ENCODE peak calls at places on chromosome 1, in five cellular contexts. R, H, M, N and S are unnamed samples.

GRCh38 chr1:174726167-174726879 is 273.4 kb upstream of the CACYBP start:
- DNase-seq in M (peak; percentile 61), N (no peak), R (no peak), H (no peak), S (no peak)

GRCh38 chr1:27970401-27970800 is 10.6 kb downstream of the XKR8 start:
- DNase-seq in H (no peak), M (no peak), N (no peak), R (no peak), S (no peak)

GRCh38 chr1:90706437-90707362 is 10.4 kb downstream of the BARHL2 start:
- DNase-seq in N (no peak), R (no peak), H (no peak), M (peak; percentile 81), S (no peak)

GRCh38 chr1:201396859-201397464 is 2.2 kb downstream of the LAD1 start:
- DNase-seq in M (no peak), H (peak; percentile 89), R (no peak), N (no peak), S (peak; percentile 72)

GRCh38 chr1:25729774-25730173 is 70.2 kb upstream of the SELENON start:
- DNase-seq in H (peak; percentile 33), N (no peak), R (no peak), M (no peak), S (no peak)

GRCh38 chr1:39531526-39531925 is 40.1 kb downstream of the BMP8A start:
- DNase-seq in R (no peak), H (no peak), N (no peak), M (no peak), S (no peak)

GRCh38 chr1:150148834-150149489 is 754 bp upstream of the PLEKHO1 start:
- DNase-seq in N (no peak), M (peak; percentile 48), R (no peak), H (no peak), S (no peak)

GRCh38 chr1:29974345-29974744 is 738.0 kb downstream of the PTPRU start:
- DNase-seq in N (no peak), M (peak; percentile 91), H (no peak), R (peak; percentile 97), S (no peak)

GRCh38 chr1:19762175-19762779 is 37.4 kb downstream of the TMCO4 start:
- DNase-seq in M (peak; percentile 73), H (peak; percentile 13), N (no peak), R (no peak), S (no peak)

GRCh38 chr1:19621274-19621950 is 22.7 kb upstream of the NBL1 start:
- DNase-seq in R (no peak), N (no peak), H (no peak), M (no peak), S (no peak)

GRCh38 chr1:112502827-112503226 is 5.9 kb upstream of the WNT2B start:
- DNase-seq in N (no peak), M (no peak), R (no peak), H (no peak), S (no peak)

GRCh38 chr1:66108624-66109023 is 315.9 kb downstream of the PDE4B start:
- DNase-seq in N (no peak), M (no peak), R (no peak), H (no peak), S (no peak)

GRCh38 chr1:115056395-115056798 is 26.8 kb downstream of the TSHB start:
- DNase-seq in R (peak; percentile 86), H (no peak), N (no peak), M (peak; percentile 84), S (no peak)

GRCh38 chr1:94033849-94034248 is 87.1 kb downstream of the ABCA4 start:
- DNase-seq in M (no peak), R (no peak), N (no peak), H (no peak), S (no peak)

GRCh38 chr1:109148838-109149555 is 35.1 kb downstream of the ELAPOR1 start:
- DNase-seq in H (no peak), R (no peak), M (no peak), N (no peak), S (no peak)

GRCh38 chr1:33306061-33306460 is 14.8 kb downstream of the A3GALT2 start:
- DNase-seq in R (no peak), M (no peak), N (no peak), H (no peak), S (no peak)

GRCh38 chr1:145906954-145907755 is 2.7 kb downstream of the ITGA10 start:
- DNase-seq in N (no peak), H (no peak), M (no peak), R (no peak), S (no peak)

GRCh38 chr1:244065960-244066388 is 14.9 kb downstream of the ZBTB18 start:
- DNase-seq in H (no peak), R (no peak), M (no peak), N (no peak), S (no peak)

GRCh38 chr1:33607444-33608005 is 135.1 kb downstream of the ZSCAN20 start:
- DNase-seq in N (no peak), M (no peak), H (no peak), R (no peak), S (no peak)

GRCh38 chr1:5455056-5455455 is 537.2 kb downstream of the NPHP4 start:
- DNase-seq in M (no peak), H (peak; percentile 36), R (no peak), N (no peak), S (no peak)

GRCh38 chr1:156549390-156549789 is 23.0 kb downstream of the IQGAP3 start:
- DNase-seq in N (no peak), M (peak; percentile 50), H (no peak), R (no peak), S (no peak)

GRCh38 chr1:116330846-116331245 is 42.2 kb upstream of the ATP1A1 start:
- DNase-seq in R (no peak), N (no peak), M (no peak), H (no peak), S (no peak)
- H3K4me3 ChIP-seq in R (no peak overlapping the region), N (no peak overlapping the region), M (no peak overlapping the region), H (no peak overlapping the region), S (no peak overlapping the region)

GRCh38 chr1:205791568-205792180 is 16.4 kb upstream of the RAB29 start:
- DNase-seq in N (peak; percentile 55), H (peak; percentile 55), M (peak; percentile 81), R (no peak), S (peak; percentile 65)
- TF ChIP-seq CTCF in N (peak; percentile 77), H (peak; percentile 63), M (peak; percentile 93), R (peak; percentile 93), S (peak; percentile 80)

GRCh38 chr1:62285984-62286481 is 33.2 kb downstream of the KANK4 start:
- DNase-seq in M (peak; percentile 65), H (peak; percentile 61), R (no peak), N (no peak), S (no peak)
- H3K4me3 ChIP-seq in M (peak overlapping the region; percentile 27), H (no peak overlapping the region), R (peak overlapping the region; percentile 9), N (peak overlapping the region; percentile 32), S (no peak overlapping the region)

DNA sequence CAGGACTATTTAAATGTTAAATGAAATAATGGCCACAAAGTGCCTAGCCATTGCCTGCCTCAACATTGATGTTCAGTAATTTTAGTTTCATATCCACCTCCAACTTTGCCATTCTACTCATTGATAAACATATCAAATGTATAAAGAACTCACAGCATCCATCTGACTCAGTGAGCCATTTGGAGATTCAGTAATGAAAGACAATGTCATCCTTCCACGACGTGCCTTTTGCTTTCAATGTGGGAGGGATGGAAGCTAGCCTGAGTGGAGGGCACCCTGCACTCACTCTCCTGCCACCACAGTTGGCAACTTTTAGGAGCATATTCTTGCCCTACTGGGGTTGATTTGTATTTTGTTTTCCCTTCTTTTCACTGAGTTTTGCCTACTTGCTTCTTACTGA is 151.5 kb downstream of the GLUL start:
- DNase-seq in R (no peak), N (no peak), H (no peak), M (no peak), S (no peak)
- TF ChIP-seq CTCF in R (no peak), N (no peak), H (no peak), M (no peak), S (no peak)

GRCh38 chr1:167821969-167822685 is 91.8 kb downstream of the ADCY10 start:
- DNase-seq in H (no peak), R (no peak), M (no peak), N (no peak), S (no peak)

GRCh38 chr1:167820684-167821355 is 93.1 kb downstream of the ADCY10 start:
- DNase-seq in H (no peak), M (peak; percentile 41), R (no peak), N (no peak), S (no peak)

GRCh38 chr1:167821356-167821685 is 92.6 kb downstream of the ADCY10 start:
- DNase-seq in H (no peak), R (no peak), N (no peak), M (no peak), S (no peak)

GRCh38 chr1:167824163-167824794 is 89.7 kb downstream of the ADCY10 start:
- DNase-seq in R (no peak), M (no peak), H (no peak), N (no peak), S (no peak)

DNA sequence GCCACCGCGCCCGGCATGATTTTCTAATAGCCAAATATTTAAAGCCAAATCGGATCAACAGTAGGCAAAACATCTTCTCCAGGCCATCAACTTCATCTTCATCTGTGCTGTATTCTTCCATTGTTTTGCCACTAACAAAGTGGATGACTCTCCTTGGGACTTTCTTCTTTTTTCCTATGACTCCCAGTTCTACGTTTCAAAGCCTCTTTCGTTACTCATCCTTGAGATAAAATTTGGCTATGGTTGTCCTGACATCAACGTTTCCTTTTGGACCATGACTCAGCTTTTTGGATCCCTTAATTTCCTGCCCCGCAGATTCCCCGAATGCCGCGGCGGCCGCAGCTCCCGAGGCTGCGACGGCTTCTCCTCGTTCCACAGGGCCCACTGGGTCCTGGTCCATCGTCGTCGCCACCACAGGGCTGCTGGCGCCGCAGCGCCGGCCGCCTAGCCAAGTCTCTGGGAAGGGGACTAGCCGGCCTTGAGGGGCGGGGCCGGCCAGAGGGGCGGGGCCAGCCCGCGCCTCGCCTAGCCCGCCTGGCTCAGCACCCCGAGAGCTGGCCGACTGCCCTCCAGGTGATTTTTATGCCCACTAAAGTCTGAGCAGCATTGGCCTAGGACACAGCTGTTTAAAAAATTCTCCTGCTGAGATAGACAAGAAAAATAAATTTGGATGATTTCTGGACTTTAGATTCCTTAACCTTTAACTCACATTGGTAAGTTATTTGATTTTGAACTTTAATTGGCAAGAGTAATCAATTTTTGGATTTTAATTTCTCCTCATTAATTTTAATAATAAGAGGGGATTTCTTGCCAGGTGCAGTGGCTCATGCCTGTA is 93.9 kb downstream of the ADCY10 start:
- DNase-seq in R (no peak), N (peak; percentile 76), H (peak; percentile 66), M (peak; percentile 82), S (peak; percentile 76)
- H3K4me3 ChIP-seq in R (peak overlapping the region; percentile 47), N (peak overlapping the region; percentile 60), H (no peak overlapping the region), M (peak overlapping the region; percentile 38), S (peak overlapping the region; percentile 51)

GRCh38 chr1:213669964-213670691 is 317.6 kb upstream of the PROX1 start:
- DNase-seq in R (no peak), M (peak; percentile 86), H (no peak), N (no peak), S (no peak)

GRCh38 chr1:213666922-213667321 is 320.9 kb upstream of the PROX1 start:
- DNase-seq in M (no peak), N (no peak), H (no peak), R (no peak), S (no peak)

GRCh38 chr1:213669512-213669911 is 318.3 kb upstream of the PROX1 start:
- DNase-seq in R (no peak), M (no peak), N (no peak), H (no peak), S (no peak)

GRCh38 chr1:213670692-213671023 is 317.1 kb upstream of the PROX1 start:
- DNase-seq in M (no peak), H (no peak), R (no peak), N (no peak), S (no peak)

GRCh38 chr1:213666113-213666512 is 321.7 kb upstream of the PROX1 start:
- DNase-seq in H (no peak), R (no peak), M (peak; percentile 17), N (no peak), S (no peak)
- TF ChIP-seq CTCF in H (no peak), R (no peak), M (peak; percentile 18), N (no peak), S (no peak)